ENCODE peak calls at places on chromosomes 6 and 20, in ten cellular contexts. One of them, this sample, is unnamed.
A peak's percentile ranks its signal among the peaks of the same experiment; 100 is the strongest.

GRCh38 chr6:134689177-134689576 is 260.7 kb downstream of the ALDH8A1 start:
- DNase-seq in HL-60: no peak
- DNase-seq in upper lobe of left lung: no peak
- DNase-seq in stomach: no peak
- DNase-seq in Panc1: no peak
- DNase-seq in SK-N-SH: peak; percentile 20
- DNase-seq in H1: no peak
- DNase-seq in breast epithelium: no peak
- DNase-seq in spleen: no peak
- DNase-seq in prostate gland: peak; percentile 7
- DNase-seq in this sample: no peak

GRCh38 chr20:35008411-35009342 is 53.0 kb downstream of the MYH7B start:
- DNase-seq in Panc1: no peak
- DNase-seq in breast epithelium: no peak
- DNase-seq in upper lobe of left lung: peak; percentile 36
- DNase-seq in prostate gland: no peak
- DNase-seq in spleen: peak; percentile 83
- DNase-seq in stomach: peak; percentile 65
- DNase-seq in SK-N-SH: no peak
- DNase-seq in HL-60: no peak
- DNase-seq in H1: no peak
- DNase-seq in this sample: peak; percentile 4

GRCh38 chr6:71082033-71082620 is 125.3 kb upstream of the B3GAT2 start:
- DNase-seq in breast epithelium: no peak
- DNase-seq in stomach: no peak
- DNase-seq in SK-N-SH: no peak
- DNase-seq in prostate gland: no peak
- DNase-seq in HL-60: no peak
- DNase-seq in Panc1: no peak
- DNase-seq in spleen: no peak
- DNase-seq in H1: no peak
- DNase-seq in upper lobe of left lung: no peak
- DNase-seq in this sample: no peak

GRCh38 chr6:163962627-163963117 is 548.2 kb downstream of the QKI start:
- DNase-seq in SK-N-SH: no peak
- DNase-seq in H1: no peak
- DNase-seq in prostate gland: no peak
- DNase-seq in Panc1: no peak
- DNase-seq in upper lobe of left lung: no peak
- DNase-seq in HL-60: no peak
- DNase-seq in spleen: no peak
- DNase-seq in breast epithelium: no peak
- DNase-seq in stomach: no peak
- DNase-seq in this sample: no peak

GRCh38 chr6:57248311-57248895 is 26.3 kb upstream of the RAB23 start:
- DNase-seq in HL-60: no peak
- DNase-seq in breast epithelium: no peak
- DNase-seq in prostate gland: no peak
- DNase-seq in H1: no peak
- DNase-seq in SK-N-SH: no peak
- DNase-seq in spleen: no peak
- DNase-seq in upper lobe of left lung: no peak
- DNase-seq in stomach: no peak
- DNase-seq in Panc1: no peak
- DNase-seq in this sample: no peak

GRCh38 chr6:17281100-17281496 is at the start of gene RBM24:
- DNase-seq in H1: peak; percentile 82
- DNase-seq in breast epithelium: peak; percentile 66
- DNase-seq in upper lobe of left lung: peak; percentile 39
- DNase-seq in spleen: no peak
- DNase-seq in Panc1: no peak
- DNase-seq in prostate gland: peak; percentile 40
- DNase-seq in stomach: peak; percentile 61
- DNase-seq in SK-N-SH: peak; percentile 78
- DNase-seq in HL-60: peak; percentile 43
- DNase-seq in this sample: peak; percentile 82

GRCh38 chr6:122798099-122798641 is 9.1 kb downstream of the SMPDL3A start:
- DNase-seq in Panc1: peak; percentile 97
- DNase-seq in spleen: no peak
- DNase-seq in H1: no peak
- DNase-seq in prostate gland: peak; percentile 13
- DNase-seq in breast epithelium: no peak
- DNase-seq in SK-N-SH: no peak
- DNase-seq in HL-60: no peak
- DNase-seq in upper lobe of left lung: peak; percentile 58
- DNase-seq in stomach: peak; percentile 78
- DNase-seq in this sample: peak; percentile 81

GRCh38 chr6:37630281-37630799 is 67.3 kb downstream of the MDGA1 start:
- DNase-seq in spleen: no peak
- DNase-seq in breast epithelium: no peak
- DNase-seq in H1: no peak
- DNase-seq in HL-60: no peak
- DNase-seq in stomach: peak; percentile 57
- DNase-seq in upper lobe of left lung: peak; percentile 55
- DNase-seq in prostate gland: no peak
- DNase-seq in Panc1: peak; percentile 48
- DNase-seq in SK-N-SH: no peak
- DNase-seq in this sample: no peak

GRCh38 chr6:7770111-7770510 is 44.2 kb downstream of the BMP6 start:
- DNase-seq in breast epithelium: no peak
- DNase-seq in SK-N-SH: no peak
- DNase-seq in H1: no peak
- DNase-seq in upper lobe of left lung: no peak
- DNase-seq in prostate gland: no peak
- DNase-seq in spleen: no peak
- DNase-seq in HL-60: no peak
- DNase-seq in Panc1: no peak
- DNase-seq in stomach: no peak
- DNase-seq in this sample: no peak

GRCh38 chr6:116444092-116444491 is 17.1 kb upstream of the CALHM6 start:
- DNase-seq in Panc1: peak; percentile 10
- DNase-seq in SK-N-SH: peak; percentile 36
- DNase-seq in stomach: no peak
- DNase-seq in upper lobe of left lung: no peak
- DNase-seq in H1: no peak
- DNase-seq in spleen: no peak
- DNase-seq in HL-60: peak; percentile 34
- DNase-seq in prostate gland: no peak
- DNase-seq in breast epithelium: no peak
- DNase-seq in this sample: no peak

GRCh38 chr6:136792066-136792944 is at the start of gene MAP3K5:
- DNase-seq in stomach: peak; percentile 94
- DNase-seq in Panc1: no peak
- DNase-seq in HL-60: peak; percentile 86
- DNase-seq in SK-N-SH: peak; percentile 84
- DNase-seq in spleen: peak; percentile 98
- DNase-seq in breast epithelium: peak; percentile 78
- DNase-seq in prostate gland: peak; percentile 88
- DNase-seq in upper lobe of left lung: peak; percentile 89
- DNase-seq in H1: peak; percentile 67
- DNase-seq in this sample: peak; percentile 93
- TF ChIP-seq POLR2AphosphoS5 in stomach: no peak
- TF ChIP-seq POLR2AphosphoS5 in Panc1: no peak
- TF ChIP-seq POLR2AphosphoS5 in HL-60: no peak
- TF ChIP-seq POLR2AphosphoS5 in SK-N-SH: no peak
- TF ChIP-seq POLR2AphosphoS5 in spleen: peak; percentile 79
- TF ChIP-seq POLR2AphosphoS5 in breast epithelium: peak; percentile 56
- TF ChIP-seq POLR2AphosphoS5 in prostate gland: no peak
- TF ChIP-seq POLR2AphosphoS5 in upper lobe of left lung: peak; percentile 63
- TF ChIP-seq POLR2AphosphoS5 in H1: no peak
- TF ChIP-seq POLR2AphosphoS5 in this sample: peak; percentile 71

DNA sequence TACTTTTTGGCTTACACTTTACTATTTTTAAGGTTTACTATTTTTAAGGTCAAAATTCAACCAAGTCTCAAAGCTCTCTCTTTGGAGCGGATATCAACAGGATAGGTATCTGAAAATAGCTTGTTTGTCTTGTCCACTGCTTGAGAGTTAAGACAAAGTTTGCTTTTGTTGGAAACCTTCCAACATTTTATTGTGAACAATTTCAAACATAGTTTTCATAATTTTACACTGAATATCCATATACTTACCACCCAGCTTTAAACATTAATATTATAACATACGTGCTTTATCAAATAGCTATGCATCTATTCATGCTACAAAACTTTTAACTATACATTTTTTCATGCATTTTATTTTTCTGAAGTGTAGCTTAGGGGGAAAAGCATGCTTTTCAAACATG is 109.9 kb downstream of the FYN start:
- DNase-seq in stomach: no peak
- DNase-seq in upper lobe of left lung: no peak
- DNase-seq in SK-N-SH: no peak
- DNase-seq in HL-60: no peak
- DNase-seq in spleen: no peak
- DNase-seq in H1: no peak
- DNase-seq in Panc1: no peak
- DNase-seq in breast epithelium: no peak
- DNase-seq in prostate gland: no peak
- DNase-seq in this sample: no peak
- H3K27ac ChIP-seq in stomach: no peak overlapping the region
- H3K27ac ChIP-seq in upper lobe of left lung: no peak overlapping the region
- H3K27ac ChIP-seq in SK-N-SH: peak overlapping the region; percentile 8
- H3K27ac ChIP-seq in HL-60: no peak overlapping the region
- H3K27ac ChIP-seq in spleen: peak overlapping the region; percentile 27
- H3K27ac ChIP-seq in H1: no peak overlapping the region
- H3K27ac ChIP-seq in Panc1: no peak overlapping the region
- H3K27ac ChIP-seq in breast epithelium: no peak overlapping the region
- H3K27ac ChIP-seq in prostate gland: no peak overlapping the region
- H3K27ac ChIP-seq in this sample: no peak overlapping the region

DNA sequence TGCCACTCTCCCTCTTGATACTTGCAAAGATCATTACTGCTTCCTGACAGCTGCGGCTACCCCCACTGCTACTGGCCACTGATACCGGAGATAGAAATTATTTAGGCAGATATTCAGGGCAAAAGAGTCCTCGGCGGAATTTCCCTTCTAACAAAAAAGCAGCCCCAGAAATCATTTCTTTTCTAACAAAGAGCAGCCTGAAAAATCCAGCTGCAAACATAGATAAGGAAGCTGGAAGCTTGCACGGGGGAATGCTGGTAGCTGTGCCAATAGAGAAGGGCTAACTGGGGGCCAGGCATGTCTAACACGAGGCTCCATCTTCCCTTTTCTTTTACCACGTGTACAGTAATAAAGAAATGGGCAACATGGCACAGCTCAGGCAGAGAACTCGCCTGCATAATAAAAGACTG is 6.2 kb downstream of the TP53RK start:
- DNase-seq in Panc1: no peak
- DNase-seq in SK-N-SH: no peak
- DNase-seq in breast epithelium: no peak
- DNase-seq in prostate gland: no peak
- DNase-seq in upper lobe of left lung: no peak
- DNase-seq in HL-60: peak; percentile 16
- DNase-seq in H1: no peak
- DNase-seq in spleen: no peak
- DNase-seq in stomach: no peak
- DNase-seq in this sample: no peak
- TF ChIP-seq POLR2AphosphoS5 in Panc1: no peak
- TF ChIP-seq POLR2AphosphoS5 in SK-N-SH: no peak
- TF ChIP-seq POLR2AphosphoS5 in breast epithelium: no peak
- TF ChIP-seq POLR2AphosphoS5 in prostate gland: no peak
- TF ChIP-seq POLR2AphosphoS5 in upper lobe of left lung: no peak
- TF ChIP-seq POLR2AphosphoS5 in HL-60: no peak
- TF ChIP-seq POLR2AphosphoS5 in H1: no peak
- TF ChIP-seq POLR2AphosphoS5 in spleen: no peak
- TF ChIP-seq POLR2AphosphoS5 in stomach: no peak
- TF ChIP-seq POLR2AphosphoS5 in this sample: no peak

GRCh38 chr20:5864873-5865582 is 85.3 kb downstream of the TRMT6 start:
- DNase-seq in Panc1: no peak
- DNase-seq in H1: no peak
- DNase-seq in spleen: no peak
- DNase-seq in upper lobe of left lung: no peak
- DNase-seq in stomach: no peak
- DNase-seq in breast epithelium: no peak
- DNase-seq in HL-60: no peak
- DNase-seq in SK-N-SH: no peak
- DNase-seq in prostate gland: no peak
- DNase-seq in this sample: no peak
- H3K27ac ChIP-seq in Panc1: no peak overlapping the region
- H3K27ac ChIP-seq in H1: no peak overlapping the region
- H3K27ac ChIP-seq in spleen: no peak overlapping the region
- H3K27ac ChIP-seq in upper lobe of left lung: no peak overlapping the region
- H3K27ac ChIP-seq in stomach: no peak overlapping the region
- H3K27ac ChIP-seq in breast epithelium: no peak overlapping the region
- H3K27ac ChIP-seq in HL-60: no peak overlapping the region
- H3K27ac ChIP-seq in SK-N-SH: peak overlapping the region; percentile 65
- H3K27ac ChIP-seq in prostate gland: no peak overlapping the region
- H3K27ac ChIP-seq in this sample: no peak overlapping the region